ENCODE peak calls at places on chromosome 17, in four cellular contexts. S is fibroblast of pulmonary artery, V is brain microvascular endothelial cell, Y is ovary. E is an unnamed sample.

GRCh38 chr17:8109669-8110455 is 8.5 kb downstream of the ALOXE3 start:
- DNase-seq in S (peak), V (no peak), Y (peak), E (no peak)

GRCh38 chr17:50692448-50693040 is 15.2 kb downstream of the ANKRD40 start:
- DNase-seq in S (no peak), V (no peak), Y (no peak), E (no peak)

GRCh38 chr17:1000597-1001490 is 3.9 kb downstream of the TIMM22 start:
- DNase-seq in S (peak), V (peak), Y (no peak), E (no peak)

GRCh38 chr17:82278786-82279379 is 5.4 kb upstream of the CSNK1D start:
- DNase-seq in S (no peak), V (no peak), Y (no peak), E (no peak)

GRCh38 chr17:28610372-28610771 is 3.6 kb downstream of the RSKR start:
- DNase-seq in S (no peak), V (no peak), Y (no peak), E (no peak)

GRCh38 chr17:48451489-48451888 is 21.5 kb upstream of the SKAP1 start:
- DNase-seq in S (no peak), V (no peak), Y (no peak), E (no peak)

GRCh38 chr17:47324224-47325020 is 667 bp downstream of the EFCAB13 start:
- DNase-seq in S (peak), V (no peak), Y (peak), E (no peak)

GRCh38 chr17:51869387-51869786 is 289.1 kb downstream of the CA10 start:
- DNase-seq in S (peak), V (no peak), Y (no peak), E (no peak)

GRCh38 chr17:37219876-37220608 is 155.7 kb upstream of the C17orf78 start:
- DNase-seq in S (no peak), V (no peak), Y (no peak), E (no peak)

GRCh38 chr17:37218849-37219248 is 156.9 kb upstream of the C17orf78 start:
- DNase-seq in S (no peak), V (no peak), Y (no peak), E (no peak)

GRCh38 chr17:37225458-37225857 is 150.3 kb upstream of the C17orf78 start:
- DNase-seq in S (no peak), V (no peak), Y (no peak), E (no peak)

GRCh38 chr17:37221865-37222264 is 153.9 kb upstream of the C17orf78 start:
- DNase-seq in S (no peak), V (no peak), Y (no peak), E (no peak)

DNA sequence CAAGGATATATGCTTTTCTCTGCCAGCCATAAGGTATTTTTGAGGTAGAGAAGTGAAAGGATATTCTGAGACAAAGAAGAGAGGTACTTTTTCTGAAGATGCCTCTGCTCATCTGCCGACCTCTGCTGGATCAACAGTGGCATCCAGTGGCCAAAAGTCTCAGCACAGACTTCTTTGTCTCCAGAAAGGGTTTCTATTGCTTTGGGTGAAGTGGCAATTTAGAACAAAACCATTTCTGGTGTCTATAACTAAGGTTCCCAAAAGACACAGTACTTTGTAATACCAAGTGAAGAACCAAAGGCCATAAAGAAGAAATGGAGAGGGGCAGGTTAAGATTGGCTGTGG is 155.2 kb upstream of the C17orf78 start:
- DNase-seq in S (peak), V (peak), Y (no peak), E (no peak)
- TF ChIP-seq CTCF in S (peak), V (peak), Y (no peak), E (peak)

GRCh38 chr17:78746263-78746948 is 35.7 kb downstream of the CYTH1 start:
- DNase-seq in S (no peak), V (no peak), Y (no peak), E (no peak)

GRCh38 chr17:78748048-78748729 is 33.9 kb downstream of the CYTH1 start:
- DNase-seq in S (no peak), V (no peak), Y (no peak), E (no peak)

GRCh38 chr17:78746949-78747269 is 35.2 kb downstream of the CYTH1 start:
- DNase-seq in S (no peak), V (no peak), Y (no peak), E (no peak)

GRCh38 chr17:78747479-78747878 is 34.6 kb downstream of the CYTH1 start:
- DNase-seq in S (no peak), V (no peak), Y (no peak), E (no peak)

GRCh38 chr17:78748730-78749317 is 33.2 kb downstream of the CYTH1 start:
- DNase-seq in S (peak), V (no peak), Y (no peak), E (peak)
- H3K4me3 ChIP-seq in S (no peak), V (no peak), Y (no peak), E (no peak)

GRCh38 chr17:38512473-38513058 is 84.3 kb downstream of the ARHGAP23 start:
- DNase-seq in S (no peak), V (no peak), Y (no peak), E (no peak)

GRCh38 chr17:38509008-38509771 is 80.9 kb downstream of the ARHGAP23 start:
- DNase-seq in S (peak), V (peak), Y (peak), E (peak)

GRCh38 chr17:38511126-38512108 is 83.2 kb downstream of the ARHGAP23 start:
- DNase-seq in S (peak), V (no peak), Y (peak), E (no peak)

GRCh38 chr17:38509772-38510423 is 81.6 kb downstream of the ARHGAP23 start:
- DNase-seq in S (peak), V (no peak), Y (no peak), E (no peak)

DNA sequence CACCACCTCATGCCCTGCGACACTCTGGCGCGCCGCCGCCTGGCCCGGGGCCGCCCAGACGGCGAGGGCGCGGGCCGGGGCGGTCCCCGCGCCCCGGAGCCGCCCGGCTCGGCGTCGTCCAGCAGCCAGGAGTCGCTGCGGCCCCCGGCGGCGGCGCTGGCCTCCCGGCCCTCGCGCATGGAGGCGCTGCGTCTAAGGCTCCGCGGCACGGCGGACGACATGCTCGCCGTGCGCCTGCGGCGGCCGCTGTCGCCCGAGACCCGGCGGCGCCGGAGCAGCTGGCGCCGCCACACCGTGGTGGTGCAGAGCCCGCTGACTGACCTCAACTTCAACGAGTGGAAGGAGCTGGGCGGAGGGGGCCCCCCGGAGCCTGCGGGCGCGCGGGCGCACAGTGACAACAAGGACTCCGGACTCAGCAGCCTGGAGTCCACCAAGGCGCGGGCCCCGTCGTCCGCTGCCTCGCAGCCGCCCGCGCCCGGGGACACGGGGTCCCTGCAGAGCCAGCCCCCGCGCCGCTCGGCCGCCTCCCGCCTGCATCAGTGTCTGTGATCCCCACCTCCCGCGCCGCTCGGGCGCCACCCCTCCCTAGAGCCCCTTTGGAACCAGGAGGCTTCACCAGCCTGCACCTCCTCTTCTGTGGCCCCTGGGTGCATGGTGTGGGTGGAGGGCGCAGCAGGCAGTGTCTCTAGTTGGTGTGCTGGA is 82.3 kb downstream of the ARHGAP23 start:
- DNase-seq in S (peak), V (no peak), Y (no peak), E (no peak)
- TF ChIP-seq CTCF in S (no peak), V (no peak), Y (no peak), E (no peak)

GRCh38 chr17:45433136-45433535 is 466 bp upstream of the ARHGAP27 start:
- DNase-seq in S (no peak), V (no peak), Y (no peak), E (no peak)
- H3K4me3 ChIP-seq in S (no peak), V (no peak), Y (no peak), E (no peak)

DNA sequence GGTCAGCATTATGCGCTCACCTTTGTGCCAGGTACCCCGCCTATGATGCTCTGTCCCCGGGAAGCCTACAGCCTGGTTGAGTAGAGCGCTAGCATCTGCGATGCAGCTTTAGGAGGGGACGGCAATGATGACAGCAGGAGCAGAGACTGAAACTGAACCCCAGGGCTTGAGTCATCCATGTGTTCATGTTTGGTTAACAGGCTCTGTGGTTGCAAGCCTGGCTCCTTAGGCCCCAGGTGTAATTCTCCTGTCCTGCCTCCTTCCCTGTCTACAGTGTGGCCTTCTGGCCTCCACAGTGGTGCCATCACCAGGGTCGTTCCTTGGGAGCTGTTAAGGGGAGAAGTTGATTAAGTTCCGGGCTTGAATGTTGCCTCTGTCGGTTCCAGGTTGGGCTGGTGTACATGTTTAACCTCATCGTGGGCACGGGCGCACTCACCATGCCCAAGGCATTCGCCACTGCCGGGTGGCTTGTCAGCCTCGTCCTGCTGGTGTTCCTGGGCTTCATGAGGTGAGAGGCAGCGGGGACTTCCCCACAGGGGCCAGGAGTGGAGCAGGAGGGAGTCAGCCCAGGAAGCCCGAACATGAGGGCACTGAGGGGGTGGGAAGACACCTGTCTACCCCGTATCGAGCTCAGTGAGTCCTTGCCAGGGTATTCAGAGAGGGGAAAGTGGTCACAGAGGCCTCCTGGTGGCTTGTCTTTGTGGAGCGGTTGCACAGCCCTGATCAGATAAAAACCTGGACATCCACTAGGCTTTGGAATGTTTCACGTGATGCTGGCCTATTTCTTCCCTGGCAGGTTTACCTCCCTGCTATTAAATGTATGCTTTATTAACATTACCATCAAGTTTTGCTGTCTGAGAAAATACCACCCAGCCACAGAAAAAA is 9.2 kb upstream of the NAT9 start:
- DNase-seq in S (no peak), V (no peak), Y (no peak), E (no peak)
- TF ChIP-seq CTCF in S (no peak), V (peak), Y (no peak), E (no peak)